ENCODE peak calls at places on chromosomes 16 and 17, in ten cellular contexts. A, J, K, S, B, H, C, M, I and X are unnamed samples.
A peak's percentile ranks its signal among the peaks of the same experiment; 100 is the strongest.

GRCh38 chr17:71316498-71316897 is 804.3 kb upstream of the SOX9 start:
- DNase-seq in C (no peak), S (no peak), M (no peak), B (no peak), H (no peak), K (no peak), I (no peak), A (no peak), J (no peak), X (no peak)

GRCh38 chr17:29005936-29006438 is at the start of gene SEZ6:
- DNase-seq in M (peak; percentile 51), S (peak; percentile 76), K (peak; percentile 53), C (peak; percentile 62), H (no peak), B (no peak), J (peak; percentile 94), A (peak; percentile 61), I (no peak), X (peak; percentile 69)

GRCh38 chr16:50015631-50016030 is 9.4 kb upstream of the CNEP1R1 start:
- DNase-seq in I (no peak), M (no peak), B (no peak), A (no peak), H (no peak), C (no peak), S (no peak), K (no peak), J (no peak), X (no peak)

GRCh38 chr16:12356622-12357365 is 380.3 kb downstream of the SNX29 start:
- DNase-seq in M (no peak), A (no peak), B (no peak), J (no peak), C (no peak), S (no peak), H (no peak), I (no peak), K (no peak), X (no peak)

GRCh38 chr17:16383216-16383615 is 2.3 kb downstream of the UBB start:
- DNase-seq in J (no peak), M (no peak), B (no peak), K (no peak), A (no peak), H (no peak), C (no peak), I (no peak), S (no peak), X (no peak)

GRCh38 chr16:13098536-13098935 is 197.1 kb downstream of the SHISA9 start:
- DNase-seq in J (no peak), H (no peak), C (no peak), S (no peak), B (no peak), I (no peak), M (no peak), K (no peak), A (no peak), X (no peak)

GRCh38 chr16:4944333-4945281 is 7.7 kb upstream of the PPL start:
- DNase-seq in I (peak; percentile 93), A (peak; percentile 71), S (peak; percentile 100), K (no peak), C (peak; percentile 98), H (peak; percentile 72), B (peak; percentile 91), M (peak; percentile 98), J (no peak), X (peak; percentile 96)

GRCh38 chr17:56909742-56910508 is 3.9 kb downstream of the TRIM25 start:
- DNase-seq in B (no peak), I (no peak), H (no peak), J (no peak), S (no peak), M (no peak), A (no peak), C (no peak), K (no peak), X (no peak)

GRCh38 chr17:37392024-37392590 is 14.5 kb downstream of the ACACA start:
- DNase-seq in B (peak; percentile 67), A (no peak), I (peak; percentile 63), M (peak; percentile 92), J (no peak), K (no peak), S (peak; percentile 91), H (no peak), C (peak; percentile 95), X (peak; percentile 76)

GRCh38 chr17:67574658-67575293 is 143.0 kb upstream of the NOL11 start:
- DNase-seq in H (no peak), M (no peak), K (no peak), A (no peak), C (no peak), S (no peak), J (no peak), B (no peak), I (no peak), X (no peak)

GRCh38 chr16:57485091-57485915 is 990 bp downstream of the DOK4 start:
- DNase-seq in C (no peak), A (no peak), H (no peak), K (no peak), J (no peak), I (no peak), M (no peak), B (no peak), S (no peak), X (no peak)

GRCh38 chr17:77845541-77846225 is 112.8 kb upstream of the TNRC6C start:
- DNase-seq in M (no peak), A (no peak), C (no peak), H (no peak), K (no peak), I (no peak), B (no peak), S (no peak), J (no peak), X (no peak)

GRCh38 chr17:50130778-50131317 is 888 bp upstream of the SAMD14 start:
- DNase-seq in K (peak; percentile 71), S (no peak), B (no peak), A (no peak), I (no peak), C (no peak), H (no peak), J (no peak), M (no peak), X (no peak)

GRCh38 chr17:72376486-72377345 is 255.9 kb downstream of the SOX9 start:
- DNase-seq in I (peak; percentile 41), H (no peak), A (no peak), J (no peak), B (no peak), S (no peak), K (no peak), C (no peak), M (no peak), X (no peak)

GRCh38 chr16:81946206-81946605 is 65.1 kb downstream of the SDR42E1 start:
- DNase-seq in C (peak; percentile 63), M (peak; percentile 51), I (peak; percentile 12), A (no peak), B (peak; percentile 51), H (no peak), S (no peak), K (no peak), J (no peak), X (peak; percentile 18)

GRCh38 chr16:22296225-22297113 is 740 bp upstream of the POLR3E start:
- DNase-seq in C (no peak), K (no peak), A (no peak), S (peak; percentile 20), I (no peak), B (no peak), J (no peak), H (no peak), M (peak; percentile 29), X (peak; percentile 28)

GRCh38 chr17:27455914-27456680 is at the start of gene KSR1:
- DNase-seq in M (peak; percentile 69), H (peak; percentile 73), C (peak; percentile 69), J (peak; percentile 80), K (peak; percentile 82), S (peak; percentile 74), B (no peak), A (peak; percentile 70), I (peak; percentile 11), X (peak; percentile 74)

GRCh38 chr17:45745843-45746494 is 38.2 kb upstream of the CRHR1 start:
- DNase-seq in B (no peak), K (no peak), C (peak; percentile 14), A (no peak), I (no peak), J (no peak), S (no peak), M (no peak), H (no peak), X (no peak)

GRCh38 chr16:48963306-48963705 is 318.3 kb downstream of the CBLN1 start:
- DNase-seq in A (no peak), C (peak; percentile 75), H (no peak), J (no peak), M (no peak), B (no peak), S (peak; percentile 86), K (no peak), I (peak; percentile 2), X (peak; percentile 60)